ENCODE peak calls at places on chromosomes 4 and X, in six cellular contexts. Q is stimulated activated naive B cell treated with anti-CD40 and anti-IgM and Interleukin-4, amounts not matched to agents 10 μg/mL and 1 μg/mL and 100 μg/mL, for 72 hours; I is NCI-H1092 treated with DMSO at 0.1 percent for 48 hours; G is NCI-H2029; D is amniotic epithelial cell; R is left lung. N is an unnamed sample.

GRCh38 chr4:141158219-141158618 is 24.9 kb upstream of the RNF150 start:
- DNase-seq in Q (no peak), I (peak), G (peak), D (peak), R (no peak), N (no peak)

GRCh38 chrX:120791013-120791643 is 84.5 kb downstream of the CT47B1 start:
- DNase-seq in Q (no peak), I (no peak), G (no peak), D (peak), R (peak), N (peak)

GRCh38 chr4:112523008-112523440 is 7.0 kb upstream of the NEUROG2 start:
- DNase-seq in Q (no peak), I (no peak), G (no peak), D (no peak), R (no peak), N (no peak)

GRCh38 chr4:142366821-142367220 is 479.3 kb downstream of the INPP4B start:
- DNase-seq in Q (no peak), I (no peak), G (no peak), D (no peak), R (no peak), N (no peak)

GRCh38 chr4:88725986-88726385 is 28.4 kb upstream of the NAP1L5 start:
- DNase-seq in Q (no peak), I (no peak), G (no peak), D (no peak), R (no peak), N (no peak)

GRCh38 chr4:78483811-78484210 is 67.8 kb upstream of the ANXA3 start:
- DNase-seq in Q (no peak), I (no peak), G (no peak), D (no peak), R (no peak), N (no peak)

GRCh38 chr4:169251291-169252235 is 19.2 kb downstream of the SH3RF1 start:
- DNase-seq in Q (no peak), I (no peak), G (no peak), D (no peak), R (no peak), N (no peak)

GRCh38 chrX:48466696-48467095 is 3.4 kb downstream of the SLC38A5 start:
- DNase-seq in Q (no peak), I (no peak), G (no peak), D (no peak), R (no peak), N (no peak)

GRCh38 chr4:60934896-60935295 is 265.2 kb upstream of the ADGRL3 start:
- DNase-seq in Q (no peak), I (no peak), G (no peak), D (no peak), R (no peak), N (no peak)

GRCh38 chrX:9765072-9765736 is 443 bp downstream of the GPR143 start:
- DNase-seq in Q (no peak), I (no peak), G (no peak), D (no peak), R (no peak), N (no peak)

GRCh38 chrX:13472975-13473665 is 96.3 kb upstream of the EGFL6 start:
- DNase-seq in Q (no peak), I (no peak), G (no peak), D (no peak), R (no peak), N (no peak)

N was measured in aorta.